ENCODE peak calls at places on chromosomes 3 and 15, in five cellular contexts. X is HepG2, V is NCI-H1092 treated with DMSO at 0.1 percent for 48 hours, G is esophagus squamous epithelium, P is iPS DF 6.9. C is an unnamed sample.
A peak's percentile ranks its signal among the peaks of the same experiment; 100 is the strongest.

GRCh38 chr3:148333091-148333490 is 364.6 kb upstream of the AGTR1 start:
- DNase-seq in X (no peak), V (no peak), G (no peak), P (no peak), C (no peak)

GRCh38 chr15:45648521-45649200 is 13.8 kb downstream of the SQOR start:
- DNase-seq in X (peak; percentile 76), V (no peak), G (no peak), P (no peak), C (no peak)

GRCh38 chr15:25801586-25802284 is 61.4 kb downstream of the ATP10A start:
- DNase-seq in X (no peak), V (no peak), G (no peak), P (no peak), C (no peak)

GRCh38 chr3:128287161-128287560 is 133.9 kb downstream of the EEFSEC start:
- DNase-seq in X (no peak), V (no peak), G (no peak), P (no peak), C (no peak)

GRCh38 chr3:193768069-193768391 is 175.0 kb downstream of the OPA1 start:
- DNase-seq in X (no peak), V (peak; percentile 21), G (no peak), P (no peak), C (no peak)

GRCh38 chr3:44682182-44682896 is 30.1 kb upstream of the ZNF502 start:
- DNase-seq in X (no peak), V (no peak), G (no peak), P (no peak), C (no peak)

GRCh38 chr15:80182611-80183210 is 29.9 kb downstream of the FAH start:
- DNase-seq in X (no peak), V (no peak), G (no peak), P (no peak), C (peak; percentile 33)

GRCh38 chr3:190378240-190378891 is 9.6 kb upstream of the CLDN16 start:
- DNase-seq in X (no peak), V (no peak), G (no peak), P (no peak), C (no peak)

GRCh38 chr3:149813367-149814281 is 609 bp downstream of the RNF13 start:
- DNase-seq in X (peak; percentile 47), V (peak; percentile 45), G (no peak), P (peak; percentile 4), C (no peak)

GRCh38 chr3:85846940-85847339 is 888.2 kb downstream of the CADM2 start:
- DNase-seq in X (no peak), V (peak; percentile 44), G (no peak), P (no peak), C (no peak)

GRCh38 chr15:92393287-92393993 is at the start of gene ST8SIA2:
- DNase-seq in X (no peak), V (peak; percentile 42), G (no peak), P (no peak), C (no peak)